ENCODE peak calls at places on chromosome 15, in eight cellular contexts. E is A549, Y is IMR-90, B is SK-N-SH, M is WTC11, C is HepG2, K is H1, G is GM12878. H is an unnamed sample.

GRCh38 chr15:60672400-60672799 is 193.5 kb upstream of the ICE2 start:
- DNase-seq in K (no peak), G (no peak), C (peak; percentile 18), B (no peak), Y (no peak), M (no peak), E (no peak), H (no peak)

GRCh38 chr15:75200391-75200764 is 1.3 kb upstream of the C15orf39 start:
- DNase-seq in Y (no peak), K (no peak), M (no peak), E (no peak), C (no peak), G (no peak), B (no peak), H (no peak)

GRCh38 chr15:71559098-71559497 is 251.3 kb upstream of the NR2E3 start:
- DNase-seq in G (no peak), Y (peak; percentile 81), K (no peak), B (no peak), C (no peak), M (no peak), E (no peak), H (no peak)

GRCh38 chr15:35067501-35068347 is 17.4 kb downstream of the NANOGP8 start:
- DNase-seq in E (no peak), G (no peak), M (no peak), C (no peak), B (no peak), Y (no peak), K (no peak), H (no peak)

GRCh38 chr15:42190370-42190769 is 17.7 kb downstream of the VPS39 start:
- DNase-seq in Y (no peak), K (no peak), M (no peak), B (no peak), G (no peak), E (no peak), C (no peak), H (no peak)

GRCh38 chr15:31353931-31354330 is 27.3 kb downstream of the KLF13 start:
- DNase-seq in B (peak; percentile 72), Y (no peak), C (no peak), E (no peak), G (no peak), K (no peak), M (no peak), H (no peak)

GRCh38 chr15:92391640-92392039 is 2.0 kb upstream of the ST8SIA2 start:
- DNase-seq in M (peak; percentile 59), E (peak; percentile 74), C (peak; percentile 6), Y (peak; percentile 1), K (no peak), G (no peak), B (no peak), H (peak; percentile 36)

GRCh38 chr15:69351333-69351732 is 52.6 kb downstream of the PAQR5 start:
- DNase-seq in Y (no peak), C (no peak), M (no peak), B (no peak), E (no peak), G (no peak), K (no peak), H (no peak)

GRCh38 chr15:31435891-31436628 is 109.4 kb downstream of the KLF13 start:
- DNase-seq in M (no peak), B (no peak), G (no peak), C (no peak), K (no peak), E (no peak), Y (no peak), H (peak; percentile 15)

GRCh38 chr15:68289057-68289456 is 11.5 kb downstream of the FEM1B start:
- DNase-seq in M (no peak), G (no peak), C (no peak), Y (no peak), B (no peak), E (no peak), K (no peak), H (no peak)

GRCh38 chr15:62067448-62068044 is 769 bp downstream of the C2CD4A start:
- DNase-seq in E (no peak), K (no peak), Y (no peak), M (peak; percentile 51), B (peak; percentile 49), C (no peak), G (no peak), H (no peak)
- TF ChIP-seq USF2 in E (no peak), K (no peak), Y (no peak), M (no peak), B (no peak), C (no peak), G (no peak), H (no peak)

GRCh38 chr15:49436786-49437185 is 13.7 kb downstream of the FGF7 start:
- DNase-seq in E (no peak), M (no peak), C (no peak), Y (peak; percentile 48), G (no peak), B (no peak), K (no peak), H (no peak)

GRCh38 chr15:49435201-49435600 is 12.2 kb downstream of the FGF7 start:
- DNase-seq in K (no peak), Y (peak; percentile 80), C (no peak), B (no peak), G (no peak), M (no peak), E (no peak), H (no peak)

GRCh38 chr15:49439678-49440375 is 16.8 kb downstream of the FGF7 start:
- DNase-seq in C (no peak), M (no peak), K (no peak), Y (no peak), B (no peak), E (no peak), G (no peak), H (no peak)

GRCh38 chr15:49441816-49442215 is 18.8 kb downstream of the FGF7 start:
- DNase-seq in C (no peak), G (no peak), E (no peak), B (no peak), Y (no peak), K (no peak), M (no peak), H (no peak)

GRCh38 chr15:49438970-49439631 is 16.1 kb downstream of the FGF7 start:
- DNase-seq in K (no peak), M (no peak), Y (no peak), B (no peak), G (peak; percentile 11), E (no peak), C (no peak), H (no peak)
- TF ChIP-seq USF2 in K (no peak), M (no peak), Y (no peak), B (no peak), G (no peak), E (no peak), C (no peak), H (no peak)

GRCh38 chr15:72764656-72765055 is 18.9 kb downstream of the ADPGK start:
- DNase-seq in K (no peak), B (no peak), M (no peak), Y (peak; percentile 15), G (no peak), E (no peak), C (no peak), H (no peak)
- TF ChIP-seq USF2 in K (no peak), B (no peak), M (no peak), Y (no peak), G (no peak), E (no peak), C (no peak), H (no peak)

GRCh38 chr15:53918180-53919079 is 59.8 kb upstream of the UNC13C start:
- DNase-seq in C (peak; percentile 27), M (no peak), E (no peak), G (no peak), Y (no peak), B (no peak), K (no peak), H (no peak)
- TF ChIP-seq USF2 in C (no peak), M (no peak), E (no peak), G (no peak), Y (no peak), B (no peak), K (no peak), H (no peak)

H was measured in K562.